ENCODE peak calls at places on chromosomes 11 and 22, in eight cellular contexts. One of them, this sample, is unnamed.

GRCh38 chr11:20618083-20618482 is 18.7 kb downstream of the SLC6A5 start:
- DNase-seq in C1 segment of cervical spinal cord: no peak
- DNase-seq in Calu3: no peak
- DNase-seq in activated CD4-positive, alpha-beta T cell treated with anti-CD3 and anti-CD28 coated beads for 36 hours: no peak
- DNase-seq in HCT116: no peak
- DNase-seq in stimulated activated CD4-positive, alpha-beta T cell treated with anti-CD3 and anti-CD28 coated beads, Interleukin-12 subunit alpha, Interleukin-12 subunit beta, amount 100 ng/mL, for 24 hours: no peak
- DNase-seq in stimulated activated CD8-positive, alpha-beta memory T cell treated with anti-CD3 and anti-CD28 coated beads, Interleukin-7, amount 100 ng/mL, for 24 hours: no peak
- DNase-seq in iPS DF 6.9: no peak
- DNase-seq in this sample: no peak

GRCh38 chr22:19679476-19680099 is 34.7 kb upstream of the SEPTIN5 start:
- DNase-seq in C1 segment of cervical spinal cord: no peak
- DNase-seq in Calu3: peak
- DNase-seq in activated CD4-positive, alpha-beta T cell treated with anti-CD3 and anti-CD28 coated beads for 36 hours: peak
- DNase-seq in HCT116: no peak
- DNase-seq in stimulated activated CD4-positive, alpha-beta T cell treated with anti-CD3 and anti-CD28 coated beads, Interleukin-12 subunit alpha, Interleukin-12 subunit beta, amount 100 ng/mL, for 24 hours: no peak
- DNase-seq in stimulated activated CD8-positive, alpha-beta memory T cell treated with anti-CD3 and anti-CD28 coated beads, Interleukin-7, amount 100 ng/mL, for 24 hours: no peak
- DNase-seq in iPS DF 6.9: no peak
- DNase-seq in this sample: no peak

GRCh38 chr11:101262995-101263394 is 133.4 kb upstream of the PGR start:
- DNase-seq in C1 segment of cervical spinal cord: no peak
- DNase-seq in Calu3: no peak
- DNase-seq in activated CD4-positive, alpha-beta T cell treated with anti-CD3 and anti-CD28 coated beads for 36 hours: no peak
- DNase-seq in HCT116: no peak
- DNase-seq in stimulated activated CD4-positive, alpha-beta T cell treated with anti-CD3 and anti-CD28 coated beads, Interleukin-12 subunit alpha, Interleukin-12 subunit beta, amount 100 ng/mL, for 24 hours: no peak
- DNase-seq in stimulated activated CD8-positive, alpha-beta memory T cell treated with anti-CD3 and anti-CD28 coated beads, Interleukin-7, amount 100 ng/mL, for 24 hours: no peak
- DNase-seq in iPS DF 6.9: no peak
- DNase-seq in this sample: no peak

GRCh38 chr22:29626497-29627195 is 23.2 kb downstream of the NF2 start:
- DNase-seq in C1 segment of cervical spinal cord: no peak
- DNase-seq in Calu3: peak
- DNase-seq in activated CD4-positive, alpha-beta T cell treated with anti-CD3 and anti-CD28 coated beads for 36 hours: no peak
- DNase-seq in HCT116: no peak
- DNase-seq in stimulated activated CD4-positive, alpha-beta T cell treated with anti-CD3 and anti-CD28 coated beads, Interleukin-12 subunit alpha, Interleukin-12 subunit beta, amount 100 ng/mL, for 24 hours: no peak
- DNase-seq in stimulated activated CD8-positive, alpha-beta memory T cell treated with anti-CD3 and anti-CD28 coated beads, Interleukin-7, amount 100 ng/mL, for 24 hours: no peak
- DNase-seq in iPS DF 6.9: no peak
- DNase-seq in this sample: no peak

GRCh38 chr11:37788141-37788877 is 1190.3 kb upstream of the RAG2 start:
- DNase-seq in C1 segment of cervical spinal cord: no peak
- DNase-seq in Calu3: peak
- DNase-seq in activated CD4-positive, alpha-beta T cell treated with anti-CD3 and anti-CD28 coated beads for 36 hours: no peak
- DNase-seq in HCT116: no peak
- DNase-seq in stimulated activated CD4-positive, alpha-beta T cell treated with anti-CD3 and anti-CD28 coated beads, Interleukin-12 subunit alpha, Interleukin-12 subunit beta, amount 100 ng/mL, for 24 hours: no peak
- DNase-seq in stimulated activated CD8-positive, alpha-beta memory T cell treated with anti-CD3 and anti-CD28 coated beads, Interleukin-7, amount 100 ng/mL, for 24 hours: no peak
- DNase-seq in iPS DF 6.9: no peak
- DNase-seq in this sample: no peak

GRCh38 chr11:126197277-126197939 is 14.0 kb downstream of the RPUSD4 start:
- DNase-seq in C1 segment of cervical spinal cord: no peak
- DNase-seq in Calu3: no peak
- DNase-seq in activated CD4-positive, alpha-beta T cell treated with anti-CD3 and anti-CD28 coated beads for 36 hours: no peak
- DNase-seq in HCT116: no peak
- DNase-seq in stimulated activated CD4-positive, alpha-beta T cell treated with anti-CD3 and anti-CD28 coated beads, Interleukin-12 subunit alpha, Interleukin-12 subunit beta, amount 100 ng/mL, for 24 hours: no peak
- DNase-seq in stimulated activated CD8-positive, alpha-beta memory T cell treated with anti-CD3 and anti-CD28 coated beads, Interleukin-7, amount 100 ng/mL, for 24 hours: no peak
- DNase-seq in iPS DF 6.9: no peak
- DNase-seq in this sample: no peak

GRCh38 chr11:117839234-117839882 is 14.8 kb upstream of the FXYD2 start:
- DNase-seq in C1 segment of cervical spinal cord: no peak
- DNase-seq in Calu3: no peak
- DNase-seq in activated CD4-positive, alpha-beta T cell treated with anti-CD3 and anti-CD28 coated beads for 36 hours: no peak
- DNase-seq in HCT116: no peak
- DNase-seq in stimulated activated CD4-positive, alpha-beta T cell treated with anti-CD3 and anti-CD28 coated beads, Interleukin-12 subunit alpha, Interleukin-12 subunit beta, amount 100 ng/mL, for 24 hours: no peak
- DNase-seq in stimulated activated CD8-positive, alpha-beta memory T cell treated with anti-CD3 and anti-CD28 coated beads, Interleukin-7, amount 100 ng/mL, for 24 hours: no peak
- DNase-seq in iPS DF 6.9: no peak
- DNase-seq in this sample: no peak

GRCh38 chr22:33443688-33444087 is 385.5 kb upstream of the SYN3 start:
- DNase-seq in C1 segment of cervical spinal cord: no peak
- DNase-seq in Calu3: no peak
- DNase-seq in activated CD4-positive, alpha-beta T cell treated with anti-CD3 and anti-CD28 coated beads for 36 hours: no peak
- DNase-seq in HCT116: no peak
- DNase-seq in stimulated activated CD4-positive, alpha-beta T cell treated with anti-CD3 and anti-CD28 coated beads, Interleukin-12 subunit alpha, Interleukin-12 subunit beta, amount 100 ng/mL, for 24 hours: no peak
- DNase-seq in stimulated activated CD8-positive, alpha-beta memory T cell treated with anti-CD3 and anti-CD28 coated beads, Interleukin-7, amount 100 ng/mL, for 24 hours: no peak
- DNase-seq in iPS DF 6.9: no peak
- DNase-seq in this sample: no peak

GRCh38 chr22:35785181-35785923 is 67.7 kb downstream of the APOL5 start:
- DNase-seq in C1 segment of cervical spinal cord: no peak
- DNase-seq in Calu3: no peak
- DNase-seq in activated CD4-positive, alpha-beta T cell treated with anti-CD3 and anti-CD28 coated beads for 36 hours: no peak
- DNase-seq in HCT116: no peak
- DNase-seq in stimulated activated CD4-positive, alpha-beta T cell treated with anti-CD3 and anti-CD28 coated beads, Interleukin-12 subunit alpha, Interleukin-12 subunit beta, amount 100 ng/mL, for 24 hours: no peak
- DNase-seq in stimulated activated CD8-positive, alpha-beta memory T cell treated with anti-CD3 and anti-CD28 coated beads, Interleukin-7, amount 100 ng/mL, for 24 hours: no peak
- DNase-seq in iPS DF 6.9: no peak
- DNase-seq in this sample: no peak

GRCh38 chr22:41931701-41932269 is 5.2 kb upstream of the TNFRSF13C start:
- DNase-seq in C1 segment of cervical spinal cord: no peak
- DNase-seq in Calu3: no peak
- DNase-seq in activated CD4-positive, alpha-beta T cell treated with anti-CD3 and anti-CD28 coated beads for 36 hours: no peak
- DNase-seq in HCT116: no peak
- DNase-seq in stimulated activated CD4-positive, alpha-beta T cell treated with anti-CD3 and anti-CD28 coated beads, Interleukin-12 subunit alpha, Interleukin-12 subunit beta, amount 100 ng/mL, for 24 hours: no peak
- DNase-seq in stimulated activated CD8-positive, alpha-beta memory T cell treated with anti-CD3 and anti-CD28 coated beads, Interleukin-7, amount 100 ng/mL, for 24 hours: no peak
- DNase-seq in iPS DF 6.9: no peak
- DNase-seq in this sample: no peak